ENCODE peak calls at places on chromosomes 16 and 17, in six cellular contexts. One of them, this sample, is unnamed.

GRCh38 chr17:57918017-57918895 is 37.0 kb downstream of the CUEDC1 start:
- DNase-seq in M059J: peak
- DNase-seq in ureter: no peak
- DNase-seq in heart right ventricle: no peak
- DNase-seq in GM13977: no peak
- DNase-seq in NCI-H2171 treated with DMSO at 0.1 percent for 48 hours: no peak
- DNase-seq in this sample: no peak

GRCh38 chr17:66403846-66404597 is 101.6 kb downstream of the PRKCA start:
- DNase-seq in ureter: no peak
- DNase-seq in heart right ventricle: no peak
- DNase-seq in NCI-H2171 treated with DMSO at 0.1 percent for 48 hours: no peak
- DNase-seq in M059J: no peak
- DNase-seq in GM13977: no peak
- DNase-seq in this sample: no peak

GRCh38 chr17:69406906-69407305 is 7.6 kb upstream of the MAP2K6 start:
- DNase-seq in M059J: no peak
- DNase-seq in ureter: no peak
- DNase-seq in NCI-H2171 treated with DMSO at 0.1 percent for 48 hours: no peak
- DNase-seq in GM13977: no peak
- DNase-seq in heart right ventricle: no peak
- DNase-seq in this sample: no peak

GRCh38 chr16:3099732-3100499 is 822 bp upstream of the ZSCAN10 start:
- DNase-seq in GM13977: peak
- DNase-seq in heart right ventricle: peak
- DNase-seq in M059J: peak
- DNase-seq in NCI-H2171 treated with DMSO at 0.1 percent for 48 hours: peak
- DNase-seq in ureter: peak
- DNase-seq in this sample: peak

GRCh38 chr17:6104956-6105355 is 34.8 kb downstream of the WSCD1 start:
- DNase-seq in ureter: no peak
- DNase-seq in NCI-H2171 treated with DMSO at 0.1 percent for 48 hours: no peak
- DNase-seq in heart right ventricle: no peak
- DNase-seq in GM13977: no peak
- DNase-seq in M059J: no peak
- DNase-seq in this sample: no peak

GRCh38 chr16:60811051-60811608 is 1225.1 kb downstream of the CDH8 start:
- DNase-seq in NCI-H2171 treated with DMSO at 0.1 percent for 48 hours: no peak
- DNase-seq in ureter: no peak
- DNase-seq in M059J: peak
- DNase-seq in GM13977: no peak
- DNase-seq in heart right ventricle: no peak
- DNase-seq in this sample: no peak

GRCh38 chr17:46875849-46876352 is 24.5 kb downstream of the WNT9B start:
- DNase-seq in GM13977: no peak
- DNase-seq in heart right ventricle: no peak
- DNase-seq in ureter: no peak
- DNase-seq in M059J: no peak
- DNase-seq in NCI-H2171 treated with DMSO at 0.1 percent for 48 hours: no peak
- DNase-seq in this sample: no peak

GRCh38 chr16:59632266-59632855 is 898.2 kb upstream of the GOT2 start:
- DNase-seq in M059J: peak
- DNase-seq in GM13977: no peak
- DNase-seq in heart right ventricle: no peak
- DNase-seq in ureter: no peak
- DNase-seq in NCI-H2171 treated with DMSO at 0.1 percent for 48 hours: no peak
- DNase-seq in this sample: no peak

GRCh38 chr16:54076006-54076504 is 210.5 kb downstream of the IRX3 start:
- DNase-seq in heart right ventricle: no peak
- DNase-seq in NCI-H2171 treated with DMSO at 0.1 percent for 48 hours: no peak
- DNase-seq in ureter: no peak
- DNase-seq in M059J: no peak
- DNase-seq in GM13977: no peak
- DNase-seq in this sample: no peak

GRCh38 chr16:82043680-82044584 is 8.9 kb downstream of the HSD17B2 start:
- DNase-seq in GM13977: no peak
- DNase-seq in ureter: no peak
- DNase-seq in NCI-H2171 treated with DMSO at 0.1 percent for 48 hours: peak
- DNase-seq in heart right ventricle: no peak
- DNase-seq in M059J: peak
- DNase-seq in this sample: no peak

GRCh38 chr16:88366032-88366703 is 16.6 kb upstream of the ZNF469 start:
- DNase-seq in ureter: no peak
- DNase-seq in NCI-H2171 treated with DMSO at 0.1 percent for 48 hours: no peak
- DNase-seq in GM13977: no peak
- DNase-seq in M059J: no peak
- DNase-seq in heart right ventricle: no peak
- DNase-seq in this sample: no peak

GRCh38 chr17:48240562-48241130 is 133.1 kb downstream of the SNX11 start:
- DNase-seq in M059J: peak
- DNase-seq in heart right ventricle: no peak
- DNase-seq in GM13977: no peak
- DNase-seq in NCI-H2171 treated with DMSO at 0.1 percent for 48 hours: no peak
- DNase-seq in ureter: no peak
- DNase-seq in this sample: no peak

GRCh38 chr16:970766-971581 is at the start of gene LMF1:
- DNase-seq in ureter: peak
- DNase-seq in heart right ventricle: peak
- DNase-seq in GM13977: peak
- DNase-seq in NCI-H2171 treated with DMSO at 0.1 percent for 48 hours: peak
- DNase-seq in M059J: peak
- DNase-seq in this sample: peak

GRCh38 chr16:85291302-85292148 is 179.3 kb upstream of the CIBAR2 start:
- DNase-seq in M059J: no peak
- DNase-seq in ureter: no peak
- DNase-seq in NCI-H2171 treated with DMSO at 0.1 percent for 48 hours: no peak
- DNase-seq in GM13977: no peak
- DNase-seq in heart right ventricle: peak
- DNase-seq in this sample: peak

GRCh38 chr16:87241135-87241771 is 75.9 kb downstream of the C16orf95 start:
- DNase-seq in GM13977: no peak
- DNase-seq in ureter: no peak
- DNase-seq in heart right ventricle: no peak
- DNase-seq in M059J: no peak
- DNase-seq in NCI-H2171 treated with DMSO at 0.1 percent for 48 hours: no peak
- DNase-seq in this sample: no peak

GRCh38 chr17:21511368-21512195 is 135.4 kb downstream of the KCNJ12 start:
- DNase-seq in M059J: peak
- DNase-seq in ureter: peak
- DNase-seq in GM13977: peak
- DNase-seq in heart right ventricle: peak
- DNase-seq in NCI-H2171 treated with DMSO at 0.1 percent for 48 hours: peak
- DNase-seq in this sample: peak

GRCh38 chr16:86734559-86735480 is 156.5 kb downstream of the FOXL1 start:
- DNase-seq in heart right ventricle: no peak
- DNase-seq in M059J: no peak
- DNase-seq in NCI-H2171 treated with DMSO at 0.1 percent for 48 hours: no peak
- DNase-seq in GM13977: no peak
- DNase-seq in ureter: no peak
- DNase-seq in this sample: no peak

GRCh38 chr16:75702247-75702646 is 986 bp upstream of the DUXB start:
- DNase-seq in M059J: peak
- DNase-seq in GM13977: no peak
- DNase-seq in ureter: no peak
- DNase-seq in NCI-H2171 treated with DMSO at 0.1 percent for 48 hours: no peak
- DNase-seq in heart right ventricle: no peak
- DNase-seq in this sample: no peak

GRCh38 chr16:66984902-66985311 is 3.5 kb upstream of the CES4A start:
- DNase-seq in NCI-H2171 treated with DMSO at 0.1 percent for 48 hours: no peak
- DNase-seq in M059J: no peak
- DNase-seq in heart right ventricle: no peak
- DNase-seq in GM13977: no peak
- DNase-seq in ureter: no peak
- DNase-seq in this sample: no peak

GRCh38 chr16:84648595-84649510 is 542 bp downstream of the KLHL36 start:
- DNase-seq in M059J: peak
- DNase-seq in heart right ventricle: peak
- DNase-seq in GM13977: peak
- DNase-seq in NCI-H2171 treated with DMSO at 0.1 percent for 48 hours: no peak
- DNase-seq in ureter: peak
- DNase-seq in this sample: peak